ENCODE peak calls at places on chromosomes 3 and 15, in four cellular contexts. S, C, U and B are unnamed samples.

GRCh38 chr15:52765779-52766178 is 24.4 kb downstream of the ONECUT1 start:
- DNase-seq in U (no peak), C (no peak), S (no peak), B (no peak)

GRCh38 chr3:42092006-42092405 is 849 bp downstream of the TRAK1 start:
- DNase-seq in C (no peak), U (no peak), S (no peak), B (no peak)

GRCh38 chr3:188367741-188368140 is 213.8 kb downstream of the LPP start:
- DNase-seq in S (no peak), C (no peak), U (no peak), B (no peak)

GRCh38 chr15:34812369-34812768 is 17.0 kb upstream of the ACTC1 start:
- DNase-seq in C (no peak), U (peak), S (no peak), B (no peak)

GRCh38 chr15:92152983-92153382 is 240.7 kb upstream of the ST8SIA2 start:
- DNase-seq in S (no peak), U (no peak), C (no peak), B (no peak)

GRCh38 chr15:94056314-94056713 is 175.0 kb upstream of the MCTP2 start:
- DNase-seq in C (no peak), U (peak), S (no peak), B (no peak)

GRCh38 chr3:132332082-132332964 is 15.1 kb downstream of the ACP3 start:
- DNase-seq in C (no peak), U (no peak), S (no peak), B (no peak)

GRCh38 chr15:65377976-65378366 is at the start of gene IGDCC3:
- DNase-seq in C (no peak), S (no peak), U (no peak), B (no peak)

GRCh38 chr3:86985427-86985826 is 5.5 kb downstream of the VGLL3 start:
- DNase-seq in C (no peak), S (no peak), U (no peak), B (no peak)

GRCh38 chr3:101936419-101937331 is 87.4 kb downstream of the NFKBIZ start:
- DNase-seq in C (no peak), U (peak), S (no peak), B (no peak)

GRCh38 chr3:26535151-26535550 is 87.4 kb upstream of the LRRC3B start:
- DNase-seq in S (no peak), C (no peak), U (no peak), B (no peak)

GRCh38 chr3:120040813-120041377 is 53.4 kb downstream of the GSK3B start:
- DNase-seq in S (peak), C (no peak), U (no peak), B (peak)

GRCh38 chr3:195563317-195563716 is 20.2 kb upstream of the PPP1R2 start:
- DNase-seq in U (no peak), C (no peak), S (no peak), B (no peak)

DNA sequence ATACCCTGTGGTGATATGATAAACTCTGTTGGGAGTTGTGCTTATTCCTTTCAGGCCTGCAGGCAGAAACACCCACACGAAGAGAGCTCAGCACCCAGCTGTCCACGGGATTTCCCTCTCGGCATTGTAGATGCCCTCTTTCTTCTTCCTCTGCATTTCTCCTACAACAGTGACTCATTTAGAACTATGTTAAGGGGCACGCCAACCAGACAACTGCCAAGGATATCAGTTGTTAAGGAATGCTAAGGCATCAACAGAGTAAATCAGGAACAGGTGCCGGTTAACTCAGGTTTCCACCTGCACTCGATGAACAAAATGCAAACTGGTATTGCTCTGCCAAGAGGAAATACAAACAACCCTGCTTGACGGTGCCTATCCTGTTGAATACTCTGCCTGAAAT is 270.0 kb upstream of the PEX5L start:
- DNase-seq in S (no peak), U (no peak), C (no peak), B (no peak)
- H3K4me3 ChIP-seq in S (no peak), U (no peak), C (no peak), B (no peak)

GRCh38 chr3:46705751-46706572 is 4.8 kb downstream of the TMIE start:
- DNase-seq in U (no peak), C (peak), S (peak), B (peak)
- TF ChIP-seq CTCF in U (no peak), C (no peak), S (no peak), B (no peak)

DNA sequence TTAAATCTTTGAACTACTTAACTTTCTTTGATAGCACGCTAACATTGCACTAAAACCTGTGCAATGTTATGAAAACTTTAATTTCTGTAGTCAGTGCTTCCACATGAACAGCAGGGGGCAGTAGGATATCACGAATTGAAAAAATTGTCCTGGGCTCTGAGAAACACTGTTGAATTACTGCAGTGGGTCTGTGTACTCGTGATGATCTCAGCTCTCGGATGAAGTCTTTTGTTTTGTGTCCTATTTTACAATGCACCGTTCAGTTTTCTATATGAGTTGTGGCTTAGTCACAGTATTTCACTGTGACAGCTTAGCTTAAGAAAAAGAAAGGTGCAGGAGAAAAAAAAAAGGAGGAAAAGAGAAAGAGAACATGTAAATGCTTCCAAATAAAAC is 141.3 kb upstream of the CCDC54 start:
- DNase-seq in C (no peak), S (no peak), U (peak), B (no peak)
- H3K4me3 ChIP-seq in C (peak), S (peak), U (peak), B (peak)

GRCh38 chr15:58665676-58666075 is 83.8 kb downstream of the ADAM10 start:
- DNase-seq in C (no peak), S (no peak), U (no peak), B (no peak)

GRCh38 chr15:58666957-58667356 is 82.5 kb downstream of the ADAM10 start:
- DNase-seq in U (no peak), C (no peak), S (no peak), B (no peak)

DNA sequence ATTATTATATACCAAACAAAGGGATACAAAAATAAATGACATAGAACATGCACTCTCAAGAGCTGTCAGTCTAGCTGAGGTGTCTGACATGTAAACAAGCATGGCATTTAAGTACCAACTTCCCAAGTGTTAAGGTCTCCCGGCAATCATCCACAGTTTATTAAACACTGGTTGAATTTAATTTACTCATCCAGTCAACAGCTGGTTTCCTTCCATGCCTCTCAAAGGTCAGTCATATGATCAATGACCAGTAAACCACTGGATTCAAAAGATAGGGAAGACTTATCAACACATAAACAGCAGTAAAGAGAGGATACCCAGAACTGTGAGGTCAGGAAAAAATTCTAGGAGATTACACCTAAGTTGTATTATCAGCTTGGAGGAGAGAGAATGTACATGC is 80.4 kb downstream of the ADAM10 start:
- DNase-seq in U (no peak), C (no peak), S (no peak), B (no peak)
- TF ChIP-seq CTCF in U (no peak), C (no peak), S (no peak), B (no peak)

DNA sequence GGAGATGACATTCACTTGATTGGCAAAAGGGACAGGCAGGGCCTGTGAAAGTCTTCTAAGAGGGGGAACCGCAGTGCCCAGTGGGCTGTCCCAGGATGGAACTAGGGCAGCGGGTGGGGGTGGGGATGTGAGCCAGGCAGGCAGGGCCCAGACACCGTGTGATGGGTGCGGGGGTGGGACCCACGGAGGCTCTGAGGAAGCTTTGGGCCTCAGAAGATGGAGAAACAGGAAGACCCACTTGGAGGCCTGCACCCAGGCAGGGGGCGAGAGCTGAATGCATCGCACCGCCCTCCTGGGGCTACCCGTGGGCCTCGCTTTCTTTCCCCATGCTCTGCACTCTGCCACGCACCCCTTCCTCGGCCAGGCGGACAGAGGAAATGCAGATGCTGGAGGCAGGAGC is 32.9 kb upstream of the ACAD9 start:
- DNase-seq in S (no peak), U (no peak), C (peak), B (no peak)
- H3K4me3 ChIP-seq in S (peak), U (no peak), C (peak), B (no peak)

GRCh38 chr3:128950223-128950938 is 43.5 kb downstream of the CFAP92 start:
- DNase-seq in U (peak), S (no peak), C (no peak), B (no peak)
- TF ChIP-seq CTCF in U (peak), S (peak), C (no peak), B (peak)

GRCh38 chr15:67149068-67149841 is 83.9 kb downstream of the SMAD3 start:
- DNase-seq in S (no peak), U (no peak), C (no peak), B (peak)
- H3K4me3 ChIP-seq in S (peak), U (no peak), C (no peak), B (no peak)